ENCODE peak calls at places on chromosomes 5 and 9, in eight cellular contexts. F is PC-9; H is CD4-positive, CD25-positive, alpha-beta regulatory T cell; Y is psoas muscle; B is mucosa of descending colon; Q is HAP-1; Z is heart left ventricle; D is suprapubic skin. A is an unnamed sample.

GRCh38 chr9:127915325-127915752 is 1.5 kb downstream of the ST6GALNAC4 start:
- DNase-seq in F (no peak), H (no peak), Y (no peak), B (no peak), Q (no peak), Z (no peak), D (no peak), A (no peak)

GRCh38 chr5:179307006-179307800 is 38.1 kb downstream of the ADAMTS2 start:
- DNase-seq in F (no peak), H (no peak), Y (peak; percentile 11), B (peak; percentile 46), Q (no peak), Z (peak; percentile 12), D (peak; percentile 72), A (no peak)

GRCh38 chr5:83741571-83741970 is 20.9 kb upstream of the HAPLN1 start:
- DNase-seq in F (no peak), H (no peak), Y (no peak), B (no peak), Q (no peak), Z (no peak), D (no peak), A (no peak)

GRCh38 chr9:113151696-113152630 is 1.2 kb downstream of the SLC31A2 start:
- DNase-seq in F (peak; percentile 9), H (no peak), Y (no peak), B (no peak), Q (no peak), Z (no peak), D (no peak), A (no peak)

GRCh38 chr9:126698756-126699155 is 85.0 kb downstream of the LMX1B start:
- DNase-seq in F (no peak), H (no peak), Y (no peak), B (no peak), Q (peak; percentile 6), Z (no peak), D (no peak), A (no peak)

GRCh38 chr9:92187989-92188714 is 72.9 kb upstream of the SPTLC1 start:
- DNase-seq in F (no peak), H (no peak), Y (no peak), B (no peak), Q (no peak), Z (no peak), D (no peak), A (no peak)

GRCh38 chr9:95726756-95727155 is 148.7 kb upstream of the ERCC6L2 start:
- DNase-seq in F (no peak), H (peak; percentile 32), Y (no peak), B (no peak), Q (no peak), Z (no peak), D (no peak), A (peak; percentile 78)

GRCh38 chr5:164256351-164256750 is 750.9 kb downstream of the MAT2B start:
- DNase-seq in F (no peak), H (no peak), Y (no peak), B (no peak), Q (no peak), Z (no peak), D (no peak), A (no peak)

GRCh38 chr5:124461857-124462423 is 284.5 kb downstream of the ZNF608 start:
- DNase-seq in F (no peak), H (no peak), Y (no peak), B (no peak), Q (no peak), Z (no peak), D (no peak), A (no peak)

GRCh38 chr9:133800266-133800665 is 62.1 kb upstream of the SARDH start:
- DNase-seq in F (no peak), H (no peak), Y (no peak), B (no peak), Q (no peak), Z (no peak), D (no peak), A (no peak)
- H3K36me3 ChIP-seq in F (no peaks in the 10 kb centered on the region), H (no peaks in the 10 kb centered on the region), Y (no peaks in the 10 kb centered on the region), B (no peaks in the 10 kb centered on the region), Q (no peaks in the 10 kb centered on the region), Z (no peaks in the 10 kb centered on the region), D (peaks cover 3% of the 10 kb centered on the region), A (no peaks in the 10 kb centered on the region)

GRCh38 chr9:100033877-100034551 is 64.8 kb downstream of the ERP44 start:
- DNase-seq in F (no peak), H (peak; percentile 68), Y (no peak), B (no peak), Q (peak; percentile 14), Z (no peak), D (no peak), A (no peak)
- H3K36me3 ChIP-seq in F (peaks cover 10% of the 10 kb centered on the region), H (peaks cover 17% of the 10 kb centered on the region), Y (peaks cover 2% of the 10 kb centered on the region), B (no peaks in the 10 kb centered on the region), Q (no peaks in the 10 kb centered on the region), Z (no peaks in the 10 kb centered on the region), D (peaks cover 10% of the 10 kb centered on the region), A (peaks cover 3% of the 10 kb centered on the region)

DNA sequence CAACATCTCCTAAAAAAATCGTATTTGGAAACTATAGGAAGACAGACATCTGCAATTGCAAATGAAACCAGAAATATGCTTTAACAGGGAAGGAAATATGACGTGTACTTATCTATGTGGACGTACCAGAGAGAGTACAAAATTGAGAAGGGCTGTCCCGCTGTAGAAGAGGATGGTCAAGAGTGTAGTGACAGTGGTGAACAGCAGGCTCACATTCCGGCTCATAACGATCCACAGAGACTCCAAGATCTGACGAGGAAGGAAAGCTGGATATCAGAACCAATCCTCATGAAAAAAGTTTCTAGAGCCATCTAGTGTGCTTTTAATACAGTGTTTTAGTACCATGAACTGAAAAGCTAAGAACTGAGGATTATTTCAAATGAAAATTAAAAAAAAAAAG is 37.1 kb upstream of the CTNNAL1 start:
- DNase-seq in F (no peak), H (no peak), Y (no peak), B (no peak), Q (no peak), Z (no peak), D (no peak), A (no peak)
- H3K36me3 ChIP-seq in F (peaks cover 56% of the 10 kb centered on the region), H (peaks cover 91% of the 10 kb centered on the region), Y (peaks cover 13% of the 10 kb centered on the region), B (no peaks in the 10 kb centered on the region), Q (peaks cover 83% of the 10 kb centered on the region), Z (peaks cover 96% of the 10 kb centered on the region), D (peaks cover 88% of the 10 kb centered on the region), A (peaks cover 75% of the 10 kb centered on the region)

DNA sequence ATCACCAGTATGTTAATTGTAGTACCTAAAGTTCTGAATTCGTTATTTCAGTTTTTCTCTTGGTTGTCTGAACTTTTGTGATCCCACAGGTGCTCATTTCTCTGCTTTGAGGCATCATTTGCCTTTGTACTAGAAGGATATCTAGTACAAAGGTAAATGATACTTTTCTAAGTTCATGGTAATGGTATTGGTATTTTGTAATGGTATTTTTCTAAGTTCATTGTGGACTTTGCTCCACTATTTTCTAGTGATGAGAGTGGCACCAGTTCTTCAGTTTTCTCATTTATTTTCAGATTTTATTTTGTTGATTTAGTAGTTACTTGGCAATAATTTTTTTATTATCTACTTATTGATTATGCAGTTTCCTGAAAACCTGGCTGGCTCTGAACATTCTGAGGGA is 42.0 kb downstream of the RAB24 start:
- DNase-seq in F (no peak), H (no peak), Y (no peak), B (no peak), Q (no peak), Z (no peak), D (no peak), A (no peak)
- H3K36me3 ChIP-seq in F (peaks cover 17% of the 10 kb centered on the region), H (peaks cover 78% of the 10 kb centered on the region), Y (peaks cover 4% of the 10 kb centered on the region), B (peaks cover 4% of the 10 kb centered on the region), Q (peaks cover 52% of the 10 kb centered on the region), Z (peaks cover 93% of the 10 kb centered on the region), D (peaks cover 81% of the 10 kb centered on the region), A (peaks cover 39% of the 10 kb centered on the region)

DNA sequence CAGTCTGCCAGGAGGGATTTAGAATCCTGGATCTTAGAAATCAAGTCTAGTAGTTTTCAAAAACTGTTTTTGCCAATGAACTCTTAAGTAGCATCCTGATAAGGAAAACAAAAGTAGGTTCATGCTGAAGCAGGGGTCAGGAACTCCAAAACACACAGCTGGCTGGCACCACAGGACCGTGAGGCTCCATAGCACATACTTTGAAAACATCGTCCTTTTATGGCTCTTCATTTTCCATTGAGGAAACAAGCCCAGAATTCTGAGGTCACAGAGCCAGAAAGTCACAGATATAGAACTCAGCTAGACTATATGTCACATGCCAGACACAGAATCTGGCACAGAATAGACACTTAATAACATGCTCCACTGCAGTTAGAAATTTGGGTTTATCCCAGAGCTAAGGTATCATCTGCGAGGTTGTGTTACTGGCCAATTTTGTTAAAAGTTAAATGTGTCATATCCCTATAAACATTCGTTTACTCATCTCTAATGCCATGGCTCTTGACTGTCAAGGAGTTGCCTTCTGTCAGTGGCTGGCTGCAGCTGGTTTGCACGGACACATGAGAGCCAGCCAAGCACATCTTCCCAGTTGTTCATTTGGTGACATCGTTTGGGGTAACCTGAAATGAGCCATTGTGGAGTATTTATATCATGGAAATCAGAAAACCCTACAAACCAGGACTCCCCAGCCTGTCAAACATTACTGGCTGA is 58.8 kb downstream of the FAM78A start:
- DNase-seq in F (no peak), H (no peak), Y (no peak), B (no peak), Q (no peak), Z (no peak), D (no peak), A (no peak)
- H3K36me3 ChIP-seq in F (no peaks in the 10 kb centered on the region), H (peaks cover 39% of the 10 kb centered on the region), Y (peaks cover 3% of the 10 kb centered on the region), B (no peaks in the 10 kb centered on the region), Q (peaks cover 16% of the 10 kb centered on the region), Z (peaks cover 42% of the 10 kb centered on the region), D (peaks cover 21% of the 10 kb centered on the region), A (peaks cover 3% of the 10 kb centered on the region)